ENCODE peak calls at places on chromosomes 16 and 17, in ten cellular contexts. G, Z, F, R, L, K, J, O, M and H are unnamed samples.

GRCh38 chr17:74763565-74764387 is 12.4 kb downstream of the NAT9 start:
- DNase-seq in G (no peak), Z (no peak), F (no peak), R (no peak), L (peak; percentile 62), K (no peak), J (peak; percentile 95), O (no peak), M (no peak), H (no peak)

GRCh38 chr16:50744911-50745310 is 3.0 kb downstream of the CYLD start:
- DNase-seq in G (no peak), Z (no peak), F (no peak), R (peak; percentile 28), L (no peak), K (no peak), J (no peak), O (no peak), M (no peak), H (no peak)

GRCh38 chr17:1907818-1908698 is 78.3 kb downstream of the RPA1 start:
- DNase-seq in G (no peak), Z (no peak), F (peak; percentile 46), R (no peak), L (no peak), K (no peak), J (no peak), O (peak; percentile 33), M (no peak), H (peak; percentile 11)

GRCh38 chr17:1509255-1509943 is 7.0 kb downstream of the INPP5K start:
- DNase-seq in G (no peak), Z (no peak), F (no peak), R (no peak), L (no peak), K (no peak), J (peak; percentile 49), O (no peak), M (no peak), H (no peak)

GRCh38 chr16:18932243-18932997 is 6.2 kb upstream of the SMG1 start:
- DNase-seq in G (no peak), Z (no peak), F (no peak), R (peak; percentile 68), L (peak; percentile 28), K (no peak), J (no peak), O (peak; percentile 38), M (no peak), H (no peak)

GRCh38 chr17:21345236-21345635 is 30.9 kb upstream of the KCNJ12 start:
- DNase-seq in G (peak; percentile 13), Z (no peak), F (no peak), R (no peak), L (no peak), K (no peak), J (no peak), O (no peak), M (no peak), H (no peak)

GRCh38 chr17:37796081-37796480 is 51.2 kb upstream of the HNF1B start:
- DNase-seq in G (no peak), Z (no peak), F (no peak), R (no peak), L (no peak), K (no peak), J (no peak), O (no peak), M (no peak), H (no peak)

GRCh38 chr17:40063915-40064531 is 1.3 kb downstream of the THRA start:
- DNase-seq in G (no peak), Z (no peak), F (no peak), R (no peak), L (peak; percentile 76), K (peak; percentile 10), J (no peak), O (no peak), M (no peak), H (no peak)

GRCh38 chr17:4772235-4772613 is 538 bp downstream of the TM4SF5 start:
- DNase-seq in G (no peak), Z (no peak), F (no peak), R (no peak), L (no peak), K (no peak), J (no peak), O (no peak), M (no peak), H (no peak)

GRCh38 chr16:24478401-24478800 is 61.0 kb upstream of the RBBP6 start:
- DNase-seq in G (no peak), Z (no peak), F (no peak), R (no peak), L (no peak), K (no peak), J (no peak), O (no peak), M (no peak), H (no peak)

GRCh38 chr16:27417047-27417671 is 15.2 kb downstream of the IL21R start:
- DNase-seq in G (no peak), Z (no peak), F (no peak), R (no peak), L (no peak), K (no peak), J (no peak), O (no peak), M (no peak), H (no peak)

GRCh38 chr16:56938664-56939513 is 6.9 kb downstream of the HERPUD1 start:
- DNase-seq in G (no peak), Z (no peak), F (no peak), R (no peak), L (no peak), K (no peak), J (no peak), O (no peak), M (peak; percentile 35), H (peak; percentile 41)